ENCODE peak calls at places on chromosomes 16 and 17, in seven cellular contexts. One of them, this sample, is unnamed. For H3K9me3, the result is how much of the 10 kb centered on the place peaks cover.

GRCh38 chr16:50941651-50942050 is 199.8 kb downstream of the CYLD start:
- DNase-seq in left lung: no peak
- DNase-seq in ovary: no peak
- DNase-seq in pancreas: no peak
- DNase-seq in transverse colon: no peak
- DNase-seq in lung: no peak
- DNase-seq in endodermal cell: no peak
- DNase-seq in this sample: no peak

GRCh38 chr16:49459953-49460735 is 86.5 kb downstream of the C16orf78 start:
- DNase-seq in left lung: peak
- DNase-seq in lung: no peak
- DNase-seq in transverse colon: no peak
- DNase-seq in pancreas: no peak
- DNase-seq in endodermal cell: peak
- DNase-seq in ovary: no peak
- DNase-seq in this sample: no peak

GRCh38 chr17:1002771-1003555 is 6.0 kb downstream of the TIMM22 start:
- DNase-seq in ovary: no peak
- DNase-seq in pancreas: no peak
- DNase-seq in endodermal cell: no peak
- DNase-seq in transverse colon: no peak
- DNase-seq in left lung: no peak
- DNase-seq in lung: no peak
- DNase-seq in this sample: no peak

GRCh38 chr16:49513040-49513439 is 139.4 kb downstream of the C16orf78 start:
- DNase-seq in endodermal cell: peak
- DNase-seq in pancreas: no peak
- DNase-seq in ovary: no peak
- DNase-seq in left lung: no peak
- DNase-seq in transverse colon: no peak
- DNase-seq in lung: no peak
- DNase-seq in this sample: no peak

GRCh38 chr16:86575754-86576557 is 2.4 kb upstream of the FOXL1 start:
- DNase-seq in left lung: peak
- DNase-seq in ovary: no peak
- DNase-seq in pancreas: peak
- DNase-seq in lung: no peak
- DNase-seq in transverse colon: peak
- DNase-seq in endodermal cell: peak
- DNase-seq in this sample: peak

GRCh38 chr17:72150632-72151460 is 30.0 kb downstream of the SOX9 start:
- DNase-seq in left lung: no peak
- DNase-seq in pancreas: no peak
- DNase-seq in endodermal cell: peak
- DNase-seq in transverse colon: no peak
- DNase-seq in lung: no peak
- DNase-seq in ovary: no peak
- DNase-seq in this sample: no peak

GRCh38 chr16:81797443-81797842 is 18.4 kb downstream of the PLCG2 start:
- DNase-seq in left lung: no peak
- DNase-seq in pancreas: no peak
- DNase-seq in lung: no peak
- DNase-seq in transverse colon: peak
- DNase-seq in endodermal cell: no peak
- DNase-seq in ovary: no peak
- DNase-seq in this sample: no peak

GRCh38 chr16:10039220-10040096 is 142.8 kb downstream of the GRIN2A start:
- DNase-seq in transverse colon: no peak
- DNase-seq in lung: no peak
- DNase-seq in pancreas: no peak
- DNase-seq in endodermal cell: peak
- DNase-seq in left lung: no peak
- DNase-seq in ovary: peak
- DNase-seq in this sample: no peak

GRCh38 chr16:10517868-10518267 is 62.5 kb downstream of the EMP2 start:
- DNase-seq in lung: no peak
- DNase-seq in transverse colon: no peak
- DNase-seq in endodermal cell: no peak
- DNase-seq in ovary: no peak
- DNase-seq in left lung: no peak
- DNase-seq in pancreas: no peak
- DNase-seq in this sample: no peak

GRCh38 chr16:54447606-54448440 is 161.2 kb upstream of the IRX3 start:
- DNase-seq in endodermal cell: peak
- DNase-seq in left lung: no peak
- DNase-seq in lung: no peak
- DNase-seq in transverse colon: no peak
- DNase-seq in ovary: no peak
- DNase-seq in pancreas: no peak
- DNase-seq in this sample: no peak

GRCh38 chr17:80643700-80644099 is 99.1 kb downstream of the RPTOR start:
- DNase-seq in endodermal cell: no peak
- DNase-seq in transverse colon: no peak
- DNase-seq in left lung: no peak
- DNase-seq in ovary: no peak
- DNase-seq in pancreas: no peak
- DNase-seq in lung: no peak
- DNase-seq in this sample: no peak

GRCh38 chr16:52418206-52418605 is 128.7 kb downstream of the TOX3 start:
- DNase-seq in transverse colon: no peak
- DNase-seq in left lung: no peak
- DNase-seq in lung: no peak
- DNase-seq in pancreas: no peak
- DNase-seq in ovary: no peak
- DNase-seq in endodermal cell: no peak
- DNase-seq in this sample: no peak

GRCh38 chr16:23865853-23866252 is 30.1 kb downstream of the PRKCB start:
- DNase-seq in transverse colon: no peak
- DNase-seq in lung: no peak
- DNase-seq in left lung: no peak
- DNase-seq in endodermal cell: peak
- DNase-seq in pancreas: no peak
- DNase-seq in ovary: no peak
- DNase-seq in this sample: no peak

GRCh38 chr16:86067516-86067915 is 168.6 kb downstream of the IRF8 start:
- DNase-seq in left lung: no peak
- DNase-seq in transverse colon: no peak
- DNase-seq in pancreas: no peak
- DNase-seq in ovary: no peak
- DNase-seq in lung: no peak
- DNase-seq in endodermal cell: no peak
- DNase-seq in this sample: no peak

GRCh38 chr17:72122668-72123495 is 2.1 kb downstream of the SOX9 start:
- DNase-seq in pancreas: no peak
- DNase-seq in transverse colon: peak
- DNase-seq in ovary: no peak
- DNase-seq in left lung: peak
- DNase-seq in endodermal cell: peak
- DNase-seq in lung: no peak
- DNase-seq in this sample: peak

GRCh38 chr17:61444831-61445230 is 7.4 kb upstream of the TBX4 start:
- DNase-seq in endodermal cell: peak
- DNase-seq in pancreas: no peak
- DNase-seq in transverse colon: no peak
- DNase-seq in ovary: no peak
- DNase-seq in lung: no peak
- DNase-seq in left lung: no peak
- DNase-seq in this sample: no peak

GRCh38 chr17:37505333-37505732 is 15.6 kb downstream of the DUSP14 start:
- DNase-seq in endodermal cell: no peak
- DNase-seq in lung: no peak
- DNase-seq in ovary: no peak
- DNase-seq in transverse colon: no peak
- DNase-seq in pancreas: no peak
- DNase-seq in left lung: no peak
- DNase-seq in this sample: no peak

GRCh38 chr17:37503148-37503547 is 13.5 kb downstream of the DUSP14 start:
- DNase-seq in transverse colon: no peak
- DNase-seq in endodermal cell: no peak
- DNase-seq in pancreas: no peak
- DNase-seq in ovary: no peak
- DNase-seq in lung: no peak
- DNase-seq in left lung: no peak
- DNase-seq in this sample: no peak

GRCh38 chr17:37510056-37510455 is 20.4 kb downstream of the DUSP14 start:
- DNase-seq in transverse colon: no peak
- DNase-seq in pancreas: no peak
- DNase-seq in lung: no peak
- DNase-seq in ovary: no peak
- DNase-seq in endodermal cell: peak
- DNase-seq in left lung: no peak
- DNase-seq in this sample: no peak

GRCh38 chr17:37507108-37507507 is 17.4 kb downstream of the DUSP14 start:
- DNase-seq in pancreas: no peak
- DNase-seq in endodermal cell: peak
- DNase-seq in left lung: no peak
- DNase-seq in ovary: no peak
- DNase-seq in lung: no peak
- DNase-seq in transverse colon: no peak
- DNase-seq in this sample: no peak

DNA sequence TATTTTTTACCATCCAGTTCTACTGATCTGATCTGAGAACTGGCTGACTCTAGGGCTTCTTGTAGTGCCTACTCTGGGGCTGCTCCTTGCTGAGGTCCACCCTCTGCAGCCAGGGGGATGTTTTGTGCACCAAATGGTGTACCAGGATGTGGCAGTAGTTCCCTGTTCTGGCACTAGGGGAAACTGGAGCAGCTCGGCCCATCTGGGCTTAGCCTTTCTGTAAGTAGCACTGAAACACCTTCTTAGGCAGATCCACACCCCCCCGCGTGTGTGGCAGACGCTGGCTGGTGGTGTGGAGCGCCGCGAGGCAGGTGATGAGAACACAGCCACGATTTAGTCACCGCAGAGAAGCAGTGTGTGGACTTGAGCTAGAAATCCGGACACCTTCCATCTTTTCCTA is 17.0 kb downstream of the DUSP14 start:
- DNase-seq in lung: no peak
- DNase-seq in ovary: no peak
- DNase-seq in left lung: no peak
- DNase-seq in endodermal cell: peak
- DNase-seq in transverse colon: no peak
- DNase-seq in pancreas: no peak
- DNase-seq in this sample: no peak
- TF ChIP-seq CTCF in lung: no peak
- TF ChIP-seq CTCF in ovary: no peak
- TF ChIP-seq CTCF in left lung: peak
- TF ChIP-seq CTCF in endodermal cell: peak
- TF ChIP-seq CTCF in transverse colon: peak
- TF ChIP-seq CTCF in pancreas: no peak
- TF ChIP-seq CTCF in this sample: peak

GRCh38 chr17:26792486-26792885 is 501.4 kb upstream of the WSB1 start:
- DNase-seq in pancreas: no peak
- DNase-seq in left lung: no peak
- DNase-seq in ovary: no peak
- DNase-seq in endodermal cell: no peak
- DNase-seq in lung: no peak
- DNase-seq in transverse colon: no peak
- DNase-seq in this sample: no peak
- H3K9me3 ChIP-seq in pancreas: under half
- H3K9me3 ChIP-seq in left lung: half or more
- H3K9me3 ChIP-seq in ovary: under half
- H3K9me3 ChIP-seq in endodermal cell: half or more
- H3K9me3 ChIP-seq in lung: under half
- H3K9me3 ChIP-seq in transverse colon: under half
- H3K9me3 ChIP-seq in this sample: half or more

GRCh38 chr16:84618428-84619102 is 687 bp upstream of the COTL1 start:
- DNase-seq in left lung: peak
- DNase-seq in transverse colon: no peak
- DNase-seq in pancreas: peak
- DNase-seq in endodermal cell: peak
- DNase-seq in lung: no peak
- DNase-seq in ovary: peak
- DNase-seq in this sample: peak
- TF ChIP-seq CTCF in left lung: no peak
- TF ChIP-seq CTCF in transverse colon: no peak
- TF ChIP-seq CTCF in pancreas: no peak
- TF ChIP-seq CTCF in endodermal cell: no peak
- TF ChIP-seq CTCF in lung: no peak
- TF ChIP-seq CTCF in ovary: no peak
- TF ChIP-seq CTCF in this sample: no peak

DNA sequence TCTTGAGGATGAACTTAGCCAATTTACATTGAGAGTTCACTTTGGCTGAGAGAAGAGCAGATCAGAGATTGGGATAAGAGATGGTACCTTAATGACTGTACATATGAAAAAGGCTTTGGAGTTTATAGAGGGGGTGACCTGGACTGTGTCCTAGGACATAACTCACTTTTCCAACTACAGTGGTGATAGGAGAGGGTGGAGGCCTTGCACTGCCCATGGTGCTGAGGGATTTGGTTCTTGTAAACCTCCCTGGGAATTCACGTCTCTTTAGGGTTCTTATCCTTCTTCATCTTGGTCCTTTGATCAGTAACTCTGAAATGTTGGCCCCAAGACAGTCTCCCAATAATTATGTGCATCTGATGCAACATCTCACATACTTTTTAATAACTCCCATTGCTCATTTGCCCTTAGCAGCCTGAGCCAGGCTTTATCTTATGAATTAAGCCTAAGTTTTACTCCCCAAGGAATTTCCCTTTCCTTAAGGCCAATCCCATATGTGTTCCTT is at the start of gene OR4D1:
- DNase-seq in left lung: no peak
- DNase-seq in ovary: no peak
- DNase-seq in transverse colon: no peak
- DNase-seq in endodermal cell: no peak
- DNase-seq in pancreas: no peak
- DNase-seq in lung: no peak
- DNase-seq in this sample: no peak
- H3K9me3 ChIP-seq in left lung: under half
- H3K9me3 ChIP-seq in ovary: under half
- H3K9me3 ChIP-seq in transverse colon: under half
- H3K9me3 ChIP-seq in endodermal cell: under half
- H3K9me3 ChIP-seq in pancreas: under half
- H3K9me3 ChIP-seq in lung: under half
- H3K9me3 ChIP-seq in this sample: under half

GRCh38 chr17:29931253-29931932 is 1.4 kb upstream of the SSH2 start:
- DNase-seq in ovary: peak
- DNase-seq in lung: peak
- DNase-seq in transverse colon: peak
- DNase-seq in left lung: no peak
- DNase-seq in pancreas: peak
- DNase-seq in endodermal cell: peak
- DNase-seq in this sample: peak
- TF ChIP-seq CTCF in ovary: peak
- TF ChIP-seq CTCF in lung: peak
- TF ChIP-seq CTCF in transverse colon: peak
- TF ChIP-seq CTCF in left lung: peak
- TF ChIP-seq CTCF in pancreas: peak
- TF ChIP-seq CTCF in endodermal cell: peak
- TF ChIP-seq CTCF in this sample: peak

This sample was measured in psoas muscle.